ENCODE peak calls at places on chromosomes 6 and 20, in six cellular contexts. One of them, this sample, is unnamed.

GRCh38 chr6:114140416-114140815 is 169.5 kb upstream of the HDAC2 start:
- DNase-seq in brain microvascular endothelial cell: no peak
- DNase-seq in germinal center: no peak
- DNase-seq in MM.1S: no peak
- DNase-seq in thyroid gland: no peak
- DNase-seq in A172: no peak
- DNase-seq in this sample: no peak

GRCh38 chr20:20711413-20711812 is 1.0 kb downstream of the RALGAPA2 start:
- DNase-seq in germinal center: peak; percentile 17
- DNase-seq in MM.1S: no peak
- DNase-seq in A172: no peak
- DNase-seq in thyroid gland: peak; percentile 32
- DNase-seq in brain microvascular endothelial cell: no peak
- DNase-seq in this sample: no peak

GRCh38 chr6:166514196-166514595 is 72.3 kb downstream of the RAMACL start:
- DNase-seq in MM.1S: no peak
- DNase-seq in brain microvascular endothelial cell: no peak
- DNase-seq in thyroid gland: peak; percentile 45
- DNase-seq in germinal center: no peak
- DNase-seq in A172: peak; percentile 38
- DNase-seq in this sample: no peak

GRCh38 chr6:169092375-169092774 is 161.3 kb downstream of the THBS2 start:
- DNase-seq in brain microvascular endothelial cell: peak; percentile 40
- DNase-seq in germinal center: no peak
- DNase-seq in A172: no peak
- DNase-seq in thyroid gland: no peak
- DNase-seq in MM.1S: no peak
- DNase-seq in this sample: no peak

GRCh38 chr6:28167068-28167467 is 25.4 kb downstream of the ZKSCAN8 start:
- DNase-seq in A172: no peak
- DNase-seq in brain microvascular endothelial cell: peak; percentile 85
- DNase-seq in germinal center: no peak
- DNase-seq in thyroid gland: no peak
- DNase-seq in MM.1S: no peak
- DNase-seq in this sample: no peak

GRCh38 chr6:6751615-6752014 is 163.1 kb downstream of the LY86 start:
- DNase-seq in germinal center: no peak
- DNase-seq in thyroid gland: no peak
- DNase-seq in MM.1S: no peak
- DNase-seq in A172: no peak
- DNase-seq in brain microvascular endothelial cell: no peak
- DNase-seq in this sample: no peak

GRCh38 chr6:131460603-131460995 is 112.4 kb upstream of the ARG1 start:
- DNase-seq in brain microvascular endothelial cell: no peak
- DNase-seq in A172: no peak
- DNase-seq in thyroid gland: no peak
- DNase-seq in germinal center: no peak
- DNase-seq in MM.1S: no peak
- DNase-seq in this sample: no peak

GRCh38 chr6:157486632-157487031 is 105.6 kb downstream of the ZDHHC14 start:
- DNase-seq in A172: no peak
- DNase-seq in thyroid gland: no peak
- DNase-seq in MM.1S: no peak
- DNase-seq in germinal center: no peak
- DNase-seq in brain microvascular endothelial cell: no peak
- DNase-seq in this sample: no peak

GRCh38 chr20:53910312-53911002 is 159.9 kb downstream of the BCAS1 start:
- DNase-seq in thyroid gland: no peak
- DNase-seq in A172: no peak
- DNase-seq in germinal center: no peak
- DNase-seq in MM.1S: no peak
- DNase-seq in brain microvascular endothelial cell: no peak
- DNase-seq in this sample: no peak

This sample was measured in PC-9.